ENCODE peak calls at places on chromosome 14, in four cellular contexts. One of them, this sample, is unnamed. For H3K4me1, the result is how much of the 10 kb centered on the place peaks cover.

GRCh38 chr14:72606879-72607278 is 287.0 kb downstream of the DPF3 start:
- DNase-seq in astrocyte: no peak
- DNase-seq in Peyer's patch: no peak
- DNase-seq in transverse colon: no peak
- DNase-seq in this sample: no peak

GRCh38 chr14:58149196-58149595 is 2.8 kb downstream of the ARMH4 start:
- DNase-seq in astrocyte: no peak
- DNase-seq in Peyer's patch: no peak
- DNase-seq in transverse colon: no peak
- DNase-seq in this sample: no peak

GRCh38 chr14:49583629-49584028 is 2.6 kb downstream of the RPS29 start:
- DNase-seq in transverse colon: no peak
- DNase-seq in Peyer's patch: no peak
- DNase-seq in astrocyte: no peak
- DNase-seq in this sample: no peak

GRCh38 chr14:60722836-60723217 is 1.3 kb downstream of the SIX4 start:
- DNase-seq in Peyer's patch: no peak
- DNase-seq in astrocyte: peak
- DNase-seq in transverse colon: peak
- DNase-seq in this sample: no peak

GRCh38 chr14:78614651-78615050 is 444.5 kb downstream of the NRXN3 start:
- DNase-seq in transverse colon: no peak
- DNase-seq in Peyer's patch: no peak
- DNase-seq in astrocyte: no peak
- DNase-seq in this sample: no peak

GRCh38 chr14:79395061-79395460 is 816.2 kb downstream of the DIO2 start:
- DNase-seq in astrocyte: peak
- DNase-seq in transverse colon: no peak
- DNase-seq in Peyer's patch: no peak
- DNase-seq in this sample: no peak

GRCh38 chr14:99741227-99741976 is 51.8 kb upstream of the EML1 start:
- DNase-seq in astrocyte: no peak
- DNase-seq in transverse colon: no peak
- DNase-seq in Peyer's patch: no peak
- DNase-seq in this sample: no peak

GRCh38 chr14:51719970-51720369 is 68.3 kb downstream of the FRMD6 start:
- DNase-seq in astrocyte: no peak
- DNase-seq in transverse colon: no peak
- DNase-seq in Peyer's patch: no peak
- DNase-seq in this sample: no peak

GRCh38 chr14:58100735-58101368 is 51.2 kb downstream of the ARMH4 start:
- DNase-seq in Peyer's patch: no peak
- DNase-seq in astrocyte: peak
- DNase-seq in transverse colon: no peak
- DNase-seq in this sample: no peak

GRCh38 chr14:95486875-95487668 is 29.4 kb downstream of the SYNE3 start:
- DNase-seq in Peyer's patch: peak
- DNase-seq in transverse colon: peak
- DNase-seq in astrocyte: no peak
- DNase-seq in this sample: no peak

GRCh38 chr14:88541324-88541723 is 13.5 kb downstream of the PTPN21 start:
- DNase-seq in transverse colon: no peak
- DNase-seq in Peyer's patch: no peak
- DNase-seq in astrocyte: no peak
- DNase-seq in this sample: no peak

GRCh38 chr14:65462411-65462810 is 49.9 kb downstream of the FUT8 start:
- DNase-seq in transverse colon: no peak
- DNase-seq in Peyer's patch: no peak
- DNase-seq in astrocyte: peak
- DNase-seq in this sample: no peak

GRCh38 chr14:72471346-72471745 is 422.6 kb downstream of the DPF3 start:
- DNase-seq in Peyer's patch: no peak
- DNase-seq in transverse colon: no peak
- DNase-seq in astrocyte: no peak
- DNase-seq in this sample: no peak

GRCh38 chr14:101561897-101562490 is 699 bp downstream of the DIO3 start:
- DNase-seq in Peyer's patch: no peak
- DNase-seq in transverse colon: no peak
- DNase-seq in astrocyte: no peak
- DNase-seq in this sample: no peak

GRCh38 chr14:95562892-95563685 is 28.2 kb downstream of the GLRX5 start:
- DNase-seq in Peyer's patch: no peak
- DNase-seq in transverse colon: no peak
- DNase-seq in astrocyte: peak
- DNase-seq in this sample: no peak

GRCh38 chr14:104757681-104758392 is 4.9 kb downstream of the SIVA1 start:
- DNase-seq in Peyer's patch: no peak
- DNase-seq in astrocyte: no peak
- DNase-seq in transverse colon: no peak
- DNase-seq in this sample: no peak
- H3K4me1 ChIP-seq in Peyer's patch: under half
- H3K4me1 ChIP-seq in astrocyte: under half
- H3K4me1 ChIP-seq in transverse colon: under half
- H3K4me1 ChIP-seq in this sample: under half

DNA sequence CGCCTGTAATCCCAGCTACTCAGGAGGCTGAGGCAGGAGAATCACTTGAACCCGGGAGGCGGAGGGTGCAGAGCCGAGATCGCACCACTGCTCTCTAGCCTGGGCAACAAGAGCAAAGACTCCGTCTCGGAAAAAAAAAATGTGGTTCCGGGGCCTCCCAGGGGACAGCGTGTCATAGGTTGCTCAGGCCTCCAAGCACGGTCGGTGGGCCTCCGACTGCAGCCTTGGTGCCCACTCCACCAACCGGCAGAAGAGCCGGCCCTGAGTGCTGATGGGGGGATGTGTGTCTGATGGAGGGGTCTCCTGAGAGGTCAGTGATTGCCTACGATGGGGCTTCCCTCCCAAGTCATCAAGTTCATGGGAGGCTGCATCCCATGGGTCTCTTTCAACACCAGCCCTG is 15.9 kb downstream of the ZFYVE21 start:
- DNase-seq in Peyer's patch: no peak
- DNase-seq in astrocyte: no peak
- DNase-seq in transverse colon: no peak
- DNase-seq in this sample: no peak
- H3K4me1 ChIP-seq in Peyer's patch: under half
- H3K4me1 ChIP-seq in astrocyte: under half
- H3K4me1 ChIP-seq in transverse colon: under half
- H3K4me1 ChIP-seq in this sample: under half

GRCh38 chr14:31592122-31592521 is 30.9 kb downstream of the NUBPL start:
- DNase-seq in astrocyte: no peak
- DNase-seq in Peyer's patch: no peak
- DNase-seq in transverse colon: no peak
- DNase-seq in this sample: no peak

GRCh38 chr14:31592619-31593018 is 31.4 kb downstream of the NUBPL start:
- DNase-seq in transverse colon: no peak
- DNase-seq in Peyer's patch: no peak
- DNase-seq in astrocyte: no peak
- DNase-seq in this sample: no peak

DNA sequence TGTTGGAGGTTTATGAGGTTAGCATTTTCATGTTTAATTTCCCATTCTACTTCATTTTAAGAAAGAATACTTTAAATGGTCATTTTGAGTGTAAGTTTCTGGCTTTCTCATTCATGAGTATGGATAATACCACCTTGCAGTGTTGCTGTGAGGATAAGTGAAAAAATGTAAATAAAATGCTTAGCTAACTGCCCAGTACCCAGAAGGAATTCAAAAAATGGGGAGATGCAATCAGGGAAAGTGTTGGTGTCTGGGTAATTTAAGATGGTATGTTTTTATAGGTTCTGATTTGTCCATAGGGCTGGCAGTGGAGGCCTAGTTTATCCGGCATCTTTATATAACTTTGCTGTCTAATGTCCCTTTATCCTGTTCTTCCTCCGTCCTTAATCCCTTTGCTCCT is 35.5 kb downstream of the NUBPL start:
- DNase-seq in transverse colon: no peak
- DNase-seq in Peyer's patch: no peak
- DNase-seq in astrocyte: peak
- DNase-seq in this sample: no peak
- H3K4me1 ChIP-seq in transverse colon: under half
- H3K4me1 ChIP-seq in Peyer's patch: under half
- H3K4me1 ChIP-seq in astrocyte: under half
- H3K4me1 ChIP-seq in this sample: under half

DNA sequence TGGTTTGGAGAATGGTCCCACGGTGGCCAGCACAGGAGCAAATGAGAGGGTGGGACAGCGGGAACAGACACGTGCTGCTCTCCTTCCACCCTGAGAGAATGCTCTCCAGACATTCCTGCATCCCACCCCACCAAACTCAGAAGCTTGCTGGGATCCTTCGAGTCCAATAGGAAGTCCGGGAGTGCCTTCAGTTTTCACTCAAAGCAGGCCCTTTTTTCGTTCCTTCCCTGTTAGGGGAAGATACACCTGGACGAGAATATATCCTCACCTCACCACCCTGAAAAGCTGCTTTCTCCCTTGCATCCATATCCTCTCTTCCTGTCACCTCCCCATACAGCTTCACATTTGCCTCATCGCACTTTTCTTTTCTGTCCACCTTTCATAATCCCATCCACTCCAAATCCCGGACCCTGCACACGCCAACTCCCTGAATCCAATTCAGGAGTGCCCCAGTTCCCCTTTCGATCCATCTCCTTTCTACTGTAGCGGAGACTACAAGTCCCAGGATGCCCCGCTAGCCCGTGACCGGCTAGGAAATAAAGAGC is 2.4 kb downstream of the TMEM253 start:
- DNase-seq in Peyer's patch: no peak
- DNase-seq in astrocyte: no peak
- DNase-seq in transverse colon: no peak
- DNase-seq in this sample: no peak
- H3K4me1 ChIP-seq in Peyer's patch: under half
- H3K4me1 ChIP-seq in astrocyte: under half
- H3K4me1 ChIP-seq in transverse colon: half or more
- H3K4me1 ChIP-seq in this sample: under half

This sample was measured in effector memory CD4-positive, alpha-beta T cell.